ENCODE peak calls at places on chromosomes 2 and 18, in five cellular contexts. L is HEK293T, U is aorta, A is sciatic nerve, P is GF-D8. S is an unnamed sample.

GRCh38 chr2:88159955-88160415 is 10.2 kb upstream of the THNSL2 start:
- DNase-seq in A (no peak), L (peak; percentile 68), P (no peak), U (no peak), S (no peak)

GRCh38 chr18:5630057-5630765 is 86.4 kb upstream of the EPB41L3 start:
- DNase-seq in U (peak; percentile 90), A (peak; percentile 79), L (peak; percentile 79), P (no peak), S (peak; percentile 89)

GRCh38 chr18:49631146-49631866 is 69.4 kb downstream of the LIPG start:
- DNase-seq in L (no peak), A (no peak), P (no peak), U (no peak), S (no peak)

GRCh38 chr2:46846454-46846990 is 69.1 kb downstream of the MCFD2 start:
- DNase-seq in L (no peak), A (no peak), P (no peak), U (no peak), S (no peak)

GRCh38 chr2:63764630-63765029 is 77.1 kb upstream of the UGP2 start:
- DNase-seq in P (no peak), U (no peak), A (no peak), L (no peak), S (no peak)

GRCh38 chr2:79453918-79454317 is 58.9 kb upstream of the CTNNA2 start:
- DNase-seq in U (no peak), P (no peak), L (peak; percentile 11), A (no peak), S (no peak)

GRCh38 chr2:239811001-239811798 is 213.9 kb downstream of the NDUFA10 start:
- DNase-seq in U (peak; percentile 77), L (no peak), P (no peak), A (peak; percentile 40), S (no peak)

GRCh38 chr2:129469389-129469788 is 510.1 kb upstream of the RAB6C start:
- DNase-seq in U (no peak), P (no peak), A (no peak), L (no peak), S (no peak)

GRCh38 chr18:73340135-73340934 is 472.5 kb upstream of the NETO1 start:
- DNase-seq in P (no peak), L (no peak), U (no peak), A (no peak), S (no peak)

GRCh38 chr2:197973772-197974171 is 169.4 kb downstream of the PLCL1 start:
- DNase-seq in A (no peak), L (no peak), U (no peak), P (no peak), S (no peak)

GRCh38 chr18:3468833-3469232 is 18.9 kb downstream of the TGIF1 start:
- DNase-seq in P (no peak), A (no peak), U (no peak), L (no peak), S (no peak)

GRCh38 chr2:8418721-8419120 is 263.1 kb upstream of the ID2 start:
- DNase-seq in U (no peak), A (no peak), P (no peak), L (no peak), S (no peak)

GRCh38 chr18:77055429-77056310 is 76.9 kb downstream of the MBP start:
- DNase-seq in U (peak; percentile 80), L (no peak), P (peak; percentile 64), A (peak; percentile 67), S (peak; percentile 87)

GRCh38 chr18:77068321-77068841 is 64.2 kb downstream of the MBP start:
- DNase-seq in U (no peak), L (no peak), P (peak; percentile 56), A (no peak), S (peak; percentile 25)

S was measured in Right ventricle myocardium inferior.